ENCODE peak calls at places on chromosome 7, in seven cellular contexts. C is A549, T is transverse colon, D is sigmoid colon, K is stomach, B is suprapubic skin, A is ovary. Y is an unnamed sample.

GRCh38 chr7:95318501-95318900 is 5.8 kb downstream of the PON1 start:
- DNase-seq in B (no peak), K (no peak), C (no peak), D (no peak), T (no peak), A (no peak), Y (no peak)

GRCh38 chr7:130273863-130274262 is 7.2 kb downstream of the CPA2 start:
- DNase-seq in D (no peak), C (no peak), B (no peak), T (no peak), A (peak), K (no peak), Y (peak)

GRCh38 chr7:73876361-73876760 is 15.4 kb downstream of the TMEM270 start:
- DNase-seq in C (no peak), D (no peak), B (no peak), A (no peak), K (no peak), T (no peak), Y (no peak)

GRCh38 chr7:79332091-79332490 is 121.4 kb downstream of the MAGI2 start:
- DNase-seq in B (no peak), C (no peak), K (no peak), A (no peak), D (no peak), T (no peak), Y (no peak)

GRCh38 chr7:156463280-156463679 is 177.3 kb upstream of the RNF32 start:
- DNase-seq in D (no peak), C (no peak), T (no peak), A (no peak), K (no peak), B (no peak), Y (no peak)

GRCh38 chr7:45691155-45691656 is 117.0 kb downstream of the ADCY1 start:
- DNase-seq in B (peak), A (no peak), K (peak), D (no peak), T (no peak), C (peak), Y (peak)

GRCh38 chr7:8594115-8594514 is 160.7 kb downstream of the NXPH1 start:
- DNase-seq in D (no peak), C (no peak), K (no peak), A (no peak), B (no peak), T (no peak), Y (no peak)

GRCh38 chr7:30559566-30559965 is 35.1 kb upstream of the GARS1 start:
- DNase-seq in K (no peak), D (no peak), B (no peak), A (no peak), C (no peak), T (no peak), Y (no peak)

GRCh38 chr7:16753932-16754571 is 497 bp downstream of the TSPAN13 start:
- DNase-seq in A (peak), D (no peak), B (peak), K (peak), T (peak), C (no peak), Y (no peak)

GRCh38 chr7:41693150-41693997 is 9.5 kb downstream of the INHBA start:
- DNase-seq in K (no peak), C (no peak), T (no peak), B (no peak), A (no peak), D (no peak), Y (no peak)

GRCh38 chr7:150383710-150384397 is 4.7 kb downstream of the ZNF775 start:
- DNase-seq in K (no peak), A (peak), B (peak), D (peak), T (peak), C (no peak), Y (no peak)

GRCh38 chr7:1290262-1291039 is 57.8 kb downstream of the UNCX start:
- DNase-seq in A (peak), T (no peak), B (no peak), K (peak), D (no peak), C (no peak), Y (no peak)

GRCh38 chr7:74271742-74272141 is 17.5 kb upstream of the CLIP2 start:
- DNase-seq in A (no peak), B (no peak), C (no peak), D (no peak), K (no peak), T (no peak), Y (no peak)

GRCh38 chr7:137146012-137146455 is 197.5 kb downstream of the PTN start:
- DNase-seq in B (no peak), T (no peak), D (no peak), A (no peak), C (no peak), K (no peak), Y (no peak)

GRCh38 chr7:123747620-123748141 is 1.1 kb downstream of the WASL start:
- DNase-seq in C (peak), A (peak), D (peak), K (peak), T (peak), B (peak), Y (no peak)

GRCh38 chr7:25095516-25096345 is 29.3 kb downstream of the CYCS start:
- DNase-seq in K (no peak), C (no peak), A (no peak), T (no peak), D (no peak), B (no peak), Y (no peak)

GRCh38 chr7:30140456-30140855 is 5.7 kb downstream of the MTURN start:
- DNase-seq in C (no peak), K (no peak), A (no peak), T (no peak), B (no peak), D (no peak), Y (peak)

GRCh38 chr7:11754123-11754522 is 77.9 kb downstream of the THSD7A start:
- DNase-seq in K (no peak), T (no peak), B (no peak), A (no peak), C (no peak), D (no peak), Y (no peak)

GRCh38 chr7:106064329-106064728 is 47.8 kb downstream of the SYPL1 start:
- DNase-seq in B (no peak), T (no peak), A (no peak), C (no peak), D (no peak), K (no peak), Y (peak)

GRCh38 chr7:13262929-13263530 is 575.6 kb downstream of the ARL4A start:
- DNase-seq in D (no peak), T (no peak), B (no peak), C (peak), K (no peak), A (no peak), Y (no peak)

GRCh38 chr7:55534262-55534915 is 37.9 kb downstream of the VOPP1 start:
- DNase-seq in B (no peak), K (no peak), C (no peak), D (peak), A (no peak), T (peak), Y (no peak)

GRCh38 chr7:139542308-139543151 is 19.0 kb downstream of the CLEC2L start:
- DNase-seq in C (no peak), K (no peak), T (no peak), B (no peak), A (no peak), D (no peak), Y (no peak)

GRCh38 chr7:76069238-76069638 is 21.3 kb downstream of the MDH2 start:
- DNase-seq in T (peak), B (no peak), C (peak), K (peak), A (peak), D (peak), Y (no peak)

GRCh38 chr7:66380285-66380888 is 175.3 kb downstream of the TPST1 start:
- DNase-seq in A (no peak), C (no peak), K (no peak), D (no peak), B (no peak), T (no peak), Y (no peak)

GRCh38 chr7:85630904-85631582 is 444.2 kb upstream of the SEMA3D start:
- DNase-seq in D (no peak), T (no peak), B (no peak), K (no peak), A (no peak), C (no peak), Y (no peak)

GRCh38 chr7:132783824-132784223 is 207.6 kb upstream of the PLXNA4 start:
- DNase-seq in T (no peak), D (no peak), K (no peak), C (peak), A (no peak), B (no peak), Y (no peak)

GRCh38 chr7:105027176-105027853 is 13.3 kb downstream of the KMT2E start:
- DNase-seq in A (no peak), T (no peak), C (no peak), D (no peak), K (no peak), B (no peak), Y (no peak)

DNA sequence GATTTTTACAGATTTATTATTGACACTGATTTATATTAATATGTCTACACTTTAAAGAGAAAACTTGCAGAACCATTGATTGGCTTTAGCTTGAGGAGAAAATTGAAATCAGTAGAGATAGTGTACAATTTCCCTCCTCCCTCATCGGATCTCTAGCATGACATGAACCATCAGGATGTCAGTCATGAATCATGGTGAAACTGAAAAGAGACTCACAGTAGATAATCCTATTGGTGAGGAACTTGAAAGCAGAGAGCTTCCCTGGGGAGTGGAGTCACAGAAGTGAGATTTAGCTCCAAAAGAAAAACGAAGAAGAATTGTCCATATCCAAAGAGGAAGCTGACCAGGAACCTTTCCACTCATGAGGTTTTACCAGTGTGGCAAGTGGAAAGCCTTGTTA is 346.8 kb downstream of the ABCA13 start:
- DNase-seq in A (no peak), K (no peak), T (no peak), D (no peak), B (no peak), C (no peak), Y (no peak)
- TF ChIP-seq EP300 in A (no peak), K (no peak), T (no peak), D (no peak), B (no peak), C (no peak), Y (no peak)

GRCh38 chr7:15675379-15675778 is 11.1 kb downstream of the MEOX2 start:
- DNase-seq in C (no peak), D (no peak), B (no peak), K (no peak), T (no peak), A (no peak), Y (no peak)

GRCh38 chr7:15684036-15684815 is 2.3 kb downstream of the MEOX2 start:
- DNase-seq in B (no peak), C (no peak), T (no peak), A (no peak), K (no peak), D (no peak), Y (no peak)

GRCh38 chr7:15674586-15674985 is 11.9 kb downstream of the MEOX2 start:
- DNase-seq in A (no peak), C (no peak), K (no peak), T (no peak), B (no peak), D (no peak), Y (no peak)

GRCh38 chr7:15682751-15683150 is 3.7 kb downstream of the MEOX2 start:
- DNase-seq in T (no peak), B (no peak), D (no peak), K (no peak), C (no peak), A (no peak), Y (no peak)

DNA sequence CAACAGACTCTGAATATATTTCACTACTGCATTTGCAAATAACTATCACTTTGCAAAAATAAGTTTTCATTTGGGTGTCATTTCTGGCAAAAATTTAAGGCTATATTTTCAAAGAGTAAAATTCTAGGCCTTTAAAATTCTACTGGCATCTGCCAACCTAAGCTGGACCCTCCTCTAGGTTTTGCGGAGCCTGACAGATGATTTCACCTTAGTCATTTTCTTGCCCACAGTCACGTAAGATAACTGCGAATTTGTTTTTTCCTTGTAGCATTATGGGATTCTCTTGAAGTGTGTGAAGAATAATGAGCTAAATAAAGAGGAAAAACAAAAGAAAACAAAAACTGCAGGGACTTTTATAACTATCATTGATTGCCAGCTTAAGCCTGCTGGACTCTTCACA is 7.8 kb downstream of the MEOX2 start:
- DNase-seq in A (no peak), C (no peak), D (no peak), T (no peak), K (no peak), B (no peak), Y (no peak)
- H3K4me3 ChIP-seq in A (no peak), C (no peak), D (no peak), T (no peak), K (no peak), B (no peak), Y (peak)

GRCh38 chr7:100106633-100107032 is 5.2 kb downstream of the AP4M1 start:
- DNase-seq in B (no peak), T (no peak), D (no peak), K (no peak), C (no peak), A (no peak), Y (no peak)

GRCh38 chr7:100100420-100101015 is 679 bp downstream of the MCM7 start:
- DNase-seq in B (peak), D (peak), A (peak), K (peak), T (peak), C (peak), Y (peak)

GRCh38 chr7:100101016-100101862 is at the start of the genes AP4M1 and MCM7:
- DNase-seq in D (peak), A (peak), T (peak), B (peak), C (peak), K (peak), Y (peak)

GRCh38 chr7:100105534-100105933 is 4.1 kb downstream of the AP4M1 start:
- DNase-seq in T (no peak), D (no peak), K (no peak), A (no peak), B (no peak), C (no peak), Y (no peak)

GRCh38 chr7:100102950-100103840 is 1.8 kb downstream of the AP4M1 start:
- DNase-seq in B (no peak), A (no peak), T (no peak), D (no peak), C (no peak), K (no peak), Y (no peak)
- H3K27ac ChIP-seq in B (no peak), A (no peak), T (peak), D (no peak), C (no peak), K (no peak), Y (peak)

GRCh38 chr7:100444311-100445278 is 8.3 kb upstream of the PPP1R35 start:
- DNase-seq in A (peak), C (no peak), T (peak), B (no peak), K (no peak), D (no peak), Y (no peak)
- TF ChIP-seq EP300 in A (no peak), C (no peak), T (no peak), B (no peak), K (no peak), D (no peak), Y (no peak)

Y was measured in esophagus muscularis mucosa.